ENCODE peak calls at places on chromosomes 3 and 15, in ten cellular contexts. E is kidney; A is IMR-90; L is AG10803; D is esophagus squamous epithelium; G is CD8-positive, alpha-beta T cell; H is left ventricle myocardium inferior; Z is psoas muscle; V is A549; I is upper lobe of left lung. N is an unnamed sample.

GRCh38 chr3:4060064-4060463 is 243.1 kb upstream of the SETMAR start:
- DNase-seq in E (no peak), A (no peak), L (peak; percentile 4), D (no peak), G (no peak), H (no peak), Z (no peak), V (no peak), I (no peak), N (no peak)

GRCh38 chr15:59147666-59148065 is 42.7 kb downstream of the CCNB2 start:
- DNase-seq in E (no peak), A (no peak), L (no peak), D (no peak), G (no peak), H (no peak), Z (no peak), V (no peak), I (no peak), N (no peak)

GRCh38 chr3:76997733-76998132 is 42.2 kb upstream of the ROBO2 start:
- DNase-seq in E (no peak), A (peak; percentile 61), L (peak; percentile 17), D (no peak), G (no peak), H (no peak), Z (no peak), V (no peak), I (no peak), N (peak; percentile 28)

GRCh38 chr3:155778441-155778840 is 27.6 kb downstream of the C3orf33 start:
- DNase-seq in E (no peak), A (peak; percentile 6), L (peak; percentile 20), D (no peak), G (no peak), H (no peak), Z (no peak), V (no peak), I (no peak), N (no peak)

GRCh38 chr3:31613654-31614053 is 80.9 kb downstream of the STT3B start:
- DNase-seq in E (no peak), A (peak; percentile 81), L (no peak), D (no peak), G (no peak), H (no peak), Z (no peak), V (no peak), I (no peak), N (no peak)

GRCh38 chr3:64530434-64531049 is 157.3 kb downstream of the ADAMTS9 start:
- DNase-seq in E (no peak), A (peak; percentile 50), L (peak; percentile 65), D (no peak), G (no peak), H (no peak), Z (no peak), V (peak; percentile 36), I (peak; percentile 26), N (peak; percentile 62)

GRCh38 chr3:193040836-193041672 is 123.4 kb upstream of the MB21D2 start:
- DNase-seq in E (no peak), A (peak; percentile 60), L (peak; percentile 58), D (no peak), G (no peak), H (no peak), Z (no peak), V (peak; percentile 15), I (no peak), N (peak; percentile 55)

GRCh38 chr15:100131321-100132224 is 210.2 kb downstream of the ADAMTS17 start:
- DNase-seq in E (peak; percentile 88), A (peak; percentile 39), L (peak; percentile 18), D (no peak), G (no peak), H (peak; percentile 68), Z (no peak), V (peak; percentile 69), I (peak; percentile 40), N (no peak)

DNA sequence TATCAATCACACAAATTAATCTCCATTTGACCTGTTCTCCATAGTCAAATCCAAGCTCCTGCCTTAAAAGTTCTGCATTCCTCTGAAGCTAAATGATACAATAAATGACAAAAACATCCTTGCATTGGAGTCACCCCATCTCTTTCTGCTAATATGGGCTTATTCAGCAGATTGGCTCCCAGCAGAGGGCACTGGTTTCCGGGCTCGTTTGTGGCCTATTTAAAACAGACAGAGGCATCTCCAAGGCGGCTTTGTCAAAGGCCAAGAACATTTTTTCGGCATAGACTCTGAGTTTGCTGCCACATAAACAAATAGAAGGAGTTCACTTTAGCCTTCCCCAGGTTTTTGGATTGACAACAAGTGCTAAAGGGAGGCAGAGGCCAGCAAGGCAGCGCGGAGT is 204.4 kb upstream of the RASGRP1 start:
- DNase-seq in E (peak; percentile 66), A (peak; percentile 34), L (peak; percentile 84), D (no peak), G (no peak), H (no peak), Z (no peak), V (no peak), I (no peak), N (peak; percentile 52)
- TF ChIP-seq CTCF in E (peak; percentile 23), A (peak; percentile 38), L (peak; percentile 66), D (no peak), G (no peak), H (peak; percentile 27), Z (no peak), V (peak; percentile 30), I (no peak), N (peak; percentile 55)

GRCh38 chr3:127775398-127776109 is 46.8 kb downstream of the MGLL start:
- DNase-seq in E (peak; percentile 77), A (peak; percentile 90), L (peak; percentile 73), D (no peak), G (no peak), H (peak; percentile 53), Z (peak; percentile 77), V (no peak), I (peak; percentile 52), N (peak; percentile 80)
- H3K4me3 ChIP-seq in E (no peak overlapping the region), A (no peak overlapping the region), L (no peak overlapping the region), D (no peak overlapping the region), G (no peak overlapping the region), H (peak overlapping the region; percentile 31), Z (peak overlapping the region; percentile 17), V (no peak overlapping the region), I (no peak overlapping the region), N (no peak overlapping the region)

DNA sequence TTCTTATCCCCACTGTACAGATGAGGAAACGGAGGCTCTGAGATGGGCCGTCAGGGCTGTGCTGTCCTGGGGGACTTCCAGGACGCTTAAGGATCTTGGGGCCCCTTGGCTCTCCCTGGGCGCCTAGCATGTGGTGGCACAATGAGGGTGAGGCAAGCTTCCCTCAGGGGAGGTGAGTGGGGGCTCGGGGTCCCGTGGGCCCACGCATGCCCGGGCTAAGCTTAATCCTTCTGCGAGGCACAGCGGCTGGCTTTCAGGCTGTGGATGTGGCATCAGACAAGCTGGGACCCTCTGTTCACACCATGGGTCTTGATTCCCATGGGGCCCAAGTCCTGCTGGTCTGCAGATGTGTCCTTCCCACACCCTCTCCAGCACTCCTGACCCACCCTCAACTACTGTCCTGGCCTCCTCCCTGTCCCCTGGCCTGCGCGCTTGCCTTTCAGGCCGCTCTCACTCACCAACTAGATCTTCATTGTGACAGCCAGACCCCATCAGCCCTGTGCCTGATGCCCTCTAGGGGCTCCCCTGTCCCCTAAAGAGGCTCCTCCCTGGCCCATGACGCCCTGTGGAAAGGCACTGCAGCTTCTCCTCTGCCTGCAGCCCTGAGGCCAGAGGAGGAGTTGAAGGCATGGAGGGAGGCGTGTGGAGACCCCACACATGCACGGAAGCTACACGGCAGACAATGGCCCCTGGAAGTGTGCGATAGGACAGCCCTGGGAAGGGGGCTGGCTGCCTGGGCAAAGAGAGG is 11.3 kb downstream of the DUSP7 start:
- DNase-seq in E (no peak), A (no peak), L (no peak), D (no peak), G (no peak), H (no peak), Z (no peak), V (no peak), I (no peak), N (no peak)
- TF ChIP-seq CTCF in E (no peak), A (no peak), L (no peak), D (no peak), G (no peak), H (no peak), Z (no peak), V (no peak), I (no peak), N (no peak)

GRCh38 chr3:71916747-71917369 is 131.9 kb upstream of the PROK2 start:
- DNase-seq in E (no peak), A (peak; percentile 5), L (peak; percentile 32), D (no peak), G (no peak), H (no peak), Z (no peak), V (no peak), I (no peak), N (peak; percentile 47)

GRCh38 chr3:71917540-71917939 is 132.6 kb upstream of the PROK2 start:
- DNase-seq in E (no peak), A (no peak), L (no peak), D (no peak), G (no peak), H (no peak), Z (no peak), V (no peak), I (no peak), N (no peak)

GRCh38 chr3:71908001-71908400 is 123.1 kb upstream of the PROK2 start:
- DNase-seq in E (peak; percentile 68), A (no peak), L (no peak), D (no peak), G (no peak), H (no peak), Z (no peak), V (no peak), I (no peak), N (no peak)

GRCh38 chr3:71910107-71910506 is 125.2 kb upstream of the PROK2 start:
- DNase-seq in E (no peak), A (no peak), L (no peak), D (no peak), G (no peak), H (no peak), Z (no peak), V (no peak), I (no peak), N (no peak)

GRCh38 chr3:71912839-71913495 is 128.0 kb upstream of the PROK2 start:
- DNase-seq in E (no peak), A (no peak), L (no peak), D (no peak), G (no peak), H (no peak), Z (no peak), V (no peak), I (no peak), N (peak; percentile 15)
- H3K4me3 ChIP-seq in E (no peak overlapping the region), A (no peak overlapping the region), L (no peak overlapping the region), D (no peak overlapping the region), G (no peak overlapping the region), H (no peak overlapping the region), Z (no peak overlapping the region), V (no peak overlapping the region), I (no peak overlapping the region), N (no peak overlapping the region)

DNA sequence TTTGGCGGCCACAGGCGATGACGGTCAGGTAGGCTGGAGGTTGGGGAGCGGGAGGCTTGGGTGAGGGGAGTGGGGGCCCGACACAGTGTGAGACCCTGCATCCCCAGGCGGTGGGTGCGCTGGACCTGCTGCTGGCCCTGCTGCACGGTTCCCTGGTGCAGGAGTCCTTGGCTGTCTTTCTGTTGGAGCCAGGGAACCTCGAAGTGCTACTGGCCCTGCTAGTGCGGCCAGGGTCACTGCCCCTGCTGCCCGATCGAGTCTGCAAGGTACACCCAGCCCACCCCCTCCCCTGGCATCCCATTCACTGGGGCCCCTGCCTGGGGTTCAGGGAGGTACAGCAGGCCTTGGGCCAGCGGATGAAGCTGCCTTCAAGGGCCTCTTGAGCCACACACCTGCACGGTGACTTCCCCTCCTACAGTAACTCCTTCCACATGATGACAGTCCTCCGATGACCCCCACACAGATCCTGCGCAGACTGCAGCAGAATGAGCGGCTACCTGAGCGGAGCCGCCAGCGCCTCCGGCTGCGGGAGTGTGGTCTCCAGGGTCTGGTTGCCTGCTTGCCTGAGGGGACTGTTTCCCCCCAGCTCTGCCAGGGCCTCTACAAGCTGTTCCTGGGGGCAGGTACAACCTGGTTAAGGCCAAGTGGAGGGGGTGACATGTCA is 19.5 kb downstream of the NBEAL2 start:
- DNase-seq in E (peak; percentile 61), A (no peak), L (no peak), D (no peak), G (no peak), H (peak; percentile 14), Z (peak; percentile 45), V (no peak), I (no peak), N (no peak)
- TF ChIP-seq CTCF in E (no peak), A (no peak), L (no peak), D (no peak), G (peak; percentile 8), H (peak; percentile 35), Z (no peak), V (no peak), I (no peak), N (no peak)